ENCODE peak calls at places on chromosome 16, in seven cellular contexts. One of them, this sample, is unnamed.

GRCh38 chr16:20938426-20938825 is 37.9 kb downstream of the LYRM1 start:
- DNase-seq in omental fat pad: no peak
- DNase-seq in activated naive CD8-positive, alpha-beta T cell treated with anti-CD3 and anti-CD28 coated beads, Interleukin-2, amount 10 ng/mL, durations not matched to agents 7 days and 5 days: no peak
- DNase-seq in T-helper 17 cell: no peak
- DNase-seq in breast epithelium: no peak
- DNase-seq in C1 segment of cervical spinal cord: no peak
- DNase-seq in GM19239: no peak
- DNase-seq in this sample: peak; percentile 28

GRCh38 chr16:50712568-50712914 is 19.1 kb downstream of the NOD2 start:
- DNase-seq in omental fat pad: no peak
- DNase-seq in activated naive CD8-positive, alpha-beta T cell treated with anti-CD3 and anti-CD28 coated beads, Interleukin-2, amount 10 ng/mL, durations not matched to agents 7 days and 5 days: no peak
- DNase-seq in T-helper 17 cell: no peak
- DNase-seq in breast epithelium: no peak
- DNase-seq in C1 segment of cervical spinal cord: no peak
- DNase-seq in GM19239: no peak
- DNase-seq in this sample: no peak

GRCh38 chr16:68128577-68129305 is 43.6 kb downstream of the NFATC3 start:
- DNase-seq in omental fat pad: no peak
- DNase-seq in activated naive CD8-positive, alpha-beta T cell treated with anti-CD3 and anti-CD28 coated beads, Interleukin-2, amount 10 ng/mL, durations not matched to agents 7 days and 5 days: no peak
- DNase-seq in T-helper 17 cell: no peak
- DNase-seq in breast epithelium: no peak
- DNase-seq in C1 segment of cervical spinal cord: no peak
- DNase-seq in GM19239: no peak
- DNase-seq in this sample: no peak

GRCh38 chr16:85088570-85089214 is 23.6 kb downstream of the CIBAR2 start:
- DNase-seq in omental fat pad: no peak
- DNase-seq in activated naive CD8-positive, alpha-beta T cell treated with anti-CD3 and anti-CD28 coated beads, Interleukin-2, amount 10 ng/mL, durations not matched to agents 7 days and 5 days: no peak
- DNase-seq in T-helper 17 cell: no peak
- DNase-seq in breast epithelium: no peak
- DNase-seq in C1 segment of cervical spinal cord: no peak
- DNase-seq in GM19239: no peak
- DNase-seq in this sample: no peak

GRCh38 chr16:23207485-23207884 is 24.9 kb downstream of the SCNN1G start:
- DNase-seq in omental fat pad: no peak
- DNase-seq in activated naive CD8-positive, alpha-beta T cell treated with anti-CD3 and anti-CD28 coated beads, Interleukin-2, amount 10 ng/mL, durations not matched to agents 7 days and 5 days: no peak
- DNase-seq in T-helper 17 cell: no peak
- DNase-seq in breast epithelium: no peak
- DNase-seq in C1 segment of cervical spinal cord: no peak
- DNase-seq in GM19239: no peak
- DNase-seq in this sample: no peak

GRCh38 chr16:65201446-65202010 is 79.7 kb upstream of the CDH11 start:
- DNase-seq in omental fat pad: no peak
- DNase-seq in activated naive CD8-positive, alpha-beta T cell treated with anti-CD3 and anti-CD28 coated beads, Interleukin-2, amount 10 ng/mL, durations not matched to agents 7 days and 5 days: no peak
- DNase-seq in T-helper 17 cell: no peak
- DNase-seq in breast epithelium: no peak
- DNase-seq in C1 segment of cervical spinal cord: no peak
- DNase-seq in GM19239: no peak
- DNase-seq in this sample: no peak

GRCh38 chr16:56193951-56194726 is 2.9 kb downstream of the GNAO1 start:
- DNase-seq in omental fat pad: no peak
- DNase-seq in activated naive CD8-positive, alpha-beta T cell treated with anti-CD3 and anti-CD28 coated beads, Interleukin-2, amount 10 ng/mL, durations not matched to agents 7 days and 5 days: peak; percentile 78
- DNase-seq in T-helper 17 cell: peak; percentile 82
- DNase-seq in breast epithelium: peak; percentile 87
- DNase-seq in C1 segment of cervical spinal cord: peak; percentile 76
- DNase-seq in GM19239: no peak
- DNase-seq in this sample: peak; percentile 56

GRCh38 chr16:2846511-2847310 is 11.3 kb downstream of the PRSS22 start:
- DNase-seq in omental fat pad: no peak
- DNase-seq in activated naive CD8-positive, alpha-beta T cell treated with anti-CD3 and anti-CD28 coated beads, Interleukin-2, amount 10 ng/mL, durations not matched to agents 7 days and 5 days: no peak
- DNase-seq in T-helper 17 cell: no peak
- DNase-seq in breast epithelium: no peak
- DNase-seq in C1 segment of cervical spinal cord: no peak
- DNase-seq in GM19239: no peak
- DNase-seq in this sample: no peak

GRCh38 chr16:180101-180920 is at the start of gene HBQ1:
- DNase-seq in omental fat pad: no peak
- DNase-seq in activated naive CD8-positive, alpha-beta T cell treated with anti-CD3 and anti-CD28 coated beads, Interleukin-2, amount 10 ng/mL, durations not matched to agents 7 days and 5 days: peak; percentile 70
- DNase-seq in T-helper 17 cell: no peak
- DNase-seq in breast epithelium: no peak
- DNase-seq in C1 segment of cervical spinal cord: no peak
- DNase-seq in GM19239: no peak
- DNase-seq in this sample: peak; percentile 46

GRCh38 chr16:4361033-4361943 is 10.2 kb upstream of the PAM16 start:
- DNase-seq in omental fat pad: no peak
- DNase-seq in activated naive CD8-positive, alpha-beta T cell treated with anti-CD3 and anti-CD28 coated beads, Interleukin-2, amount 10 ng/mL, durations not matched to agents 7 days and 5 days: no peak
- DNase-seq in T-helper 17 cell: no peak
- DNase-seq in breast epithelium: no peak
- DNase-seq in C1 segment of cervical spinal cord: no peak
- DNase-seq in GM19239: no peak
- DNase-seq in this sample: no peak

GRCh38 chr16:31436221-31437045 is 6.2 kb downstream of the ZNF843 start:
- DNase-seq in omental fat pad: no peak
- DNase-seq in activated naive CD8-positive, alpha-beta T cell treated with anti-CD3 and anti-CD28 coated beads, Interleukin-2, amount 10 ng/mL, durations not matched to agents 7 days and 5 days: no peak
- DNase-seq in T-helper 17 cell: no peak
- DNase-seq in breast epithelium: no peak
- DNase-seq in C1 segment of cervical spinal cord: no peak
- DNase-seq in GM19239: no peak
- DNase-seq in this sample: no peak

GRCh38 chr16:57591870-57592485 is 36.5 kb upstream of the ADGRG1 start:
- DNase-seq in omental fat pad: no peak
- DNase-seq in activated naive CD8-positive, alpha-beta T cell treated with anti-CD3 and anti-CD28 coated beads, Interleukin-2, amount 10 ng/mL, durations not matched to agents 7 days and 5 days: no peak
- DNase-seq in T-helper 17 cell: no peak
- DNase-seq in breast epithelium: no peak
- DNase-seq in C1 segment of cervical spinal cord: no peak
- DNase-seq in GM19239: no peak
- DNase-seq in this sample: peak; percentile 40

GRCh38 chr16:56729351-56729735 is 586 bp upstream of the NUP93 start:
- DNase-seq in omental fat pad: no peak
- DNase-seq in activated naive CD8-positive, alpha-beta T cell treated with anti-CD3 and anti-CD28 coated beads, Interleukin-2, amount 10 ng/mL, durations not matched to agents 7 days and 5 days: no peak
- DNase-seq in T-helper 17 cell: no peak
- DNase-seq in breast epithelium: no peak
- DNase-seq in C1 segment of cervical spinal cord: no peak
- DNase-seq in GM19239: no peak
- DNase-seq in this sample: no peak

GRCh38 chr16:81537721-81538561 is 93.3 kb downstream of the CMIP start:
- DNase-seq in omental fat pad: no peak
- DNase-seq in activated naive CD8-positive, alpha-beta T cell treated with anti-CD3 and anti-CD28 coated beads, Interleukin-2, amount 10 ng/mL, durations not matched to agents 7 days and 5 days: no peak
- DNase-seq in T-helper 17 cell: no peak
- DNase-seq in breast epithelium: no peak
- DNase-seq in C1 segment of cervical spinal cord: no peak
- DNase-seq in GM19239: no peak
- DNase-seq in this sample: no peak

GRCh38 chr16:77618011-77618410 is 104.3 kb upstream of the NUDT7 start:
- DNase-seq in omental fat pad: no peak
- DNase-seq in activated naive CD8-positive, alpha-beta T cell treated with anti-CD3 and anti-CD28 coated beads, Interleukin-2, amount 10 ng/mL, durations not matched to agents 7 days and 5 days: no peak
- DNase-seq in T-helper 17 cell: no peak
- DNase-seq in breast epithelium: no peak
- DNase-seq in C1 segment of cervical spinal cord: no peak
- DNase-seq in GM19239: no peak
- DNase-seq in this sample: no peak

GRCh38 chr16:19883296-19883951 is 1.2 kb downstream of the GPRC5B start:
- DNase-seq in omental fat pad: no peak
- DNase-seq in activated naive CD8-positive, alpha-beta T cell treated with anti-CD3 and anti-CD28 coated beads, Interleukin-2, amount 10 ng/mL, durations not matched to agents 7 days and 5 days: no peak
- DNase-seq in T-helper 17 cell: no peak
- DNase-seq in breast epithelium: no peak
- DNase-seq in C1 segment of cervical spinal cord: peak; percentile 84
- DNase-seq in GM19239: no peak
- DNase-seq in this sample: peak; percentile 29